ENCODE peak calls at places on chromosomes 5 and 9, in nine cellular contexts. X is fibroblast of lung, H is neural progenitor cell, Y is GM23248, M is HCT116, L is PC-9, Z is hepatocyte, I is mammary epithelial cell, C is GM23338. D is an unnamed sample.

GRCh38 chr5:139474815-139475791 is 4.3 kb downstream of the SMIM33 start:
- DNase-seq in L (no peak), H (no peak), Z (peak), M (no peak), Y (peak), I (no peak), C (no peak), X (peak), D (peak)

GRCh38 chr5:120446896-120447295 is 17.2 kb upstream of the PRR16 start:
- DNase-seq in Z (no peak), C (no peak), L (no peak), Y (no peak), X (no peak), H (no peak), M (no peak), I (no peak), D (no peak)

GRCh38 chr9:28317706-28318210 is 744.5 kb upstream of the C9orf72 start:
- DNase-seq in X (no peak), I (no peak), M (no peak), Z (no peak), L (no peak), H (peak), Y (no peak), C (no peak), D (no peak)

GRCh38 chr5:151459680-151460079 is 12.3 kb downstream of the SLC36A1 start:
- DNase-seq in I (no peak), C (peak), H (peak), Z (peak), X (no peak), Y (peak), M (no peak), L (no peak), D (no peak)

GRCh38 chr5:124912653-124913328 is 166.4 kb upstream of the ZNF608 start:
- DNase-seq in Z (no peak), M (no peak), L (no peak), H (no peak), Y (no peak), X (no peak), I (peak), C (no peak), D (no peak)

GRCh38 chr5:140808889-140809291 is 2.0 kb downstream of the PCDHA4 start:
- DNase-seq in X (no peak), Z (no peak), C (no peak), I (no peak), Y (no peak), M (no peak), L (no peak), H (no peak), D (no peak)

GRCh38 chr9:137589441-137590122 is 730 bp downstream of the ZMYND19 start:
- DNase-seq in C (peak), L (no peak), M (no peak), Y (peak), X (no peak), I (no peak), H (peak), Z (peak), D (peak)

GRCh38 chr5:175337680-175338079 is 106.3 kb downstream of the DRD1 start:
- DNase-seq in M (no peak), H (no peak), Y (no peak), C (peak), L (no peak), X (no peak), Z (no peak), I (no peak), D (no peak)

GRCh38 chr9:6545017-6545691 is 100.4 kb downstream of the GLDC start:
- DNase-seq in X (no peak), H (no peak), Z (no peak), C (no peak), Y (no peak), L (peak), M (no peak), I (peak), D (no peak)

GRCh38 chr9:109856785-109857184 is 76.8 kb downstream of the PALM2AKAP2 start:
- DNase-seq in Y (peak), I (no peak), L (no peak), C (no peak), Z (no peak), X (peak), H (peak), M (peak), D (no peak)

GRCh38 chr9:91655664-91656063 is 232.0 kb upstream of the NFIL3 start:
- DNase-seq in Y (no peak), Z (no peak), X (no peak), H (no peak), M (no peak), I (no peak), C (no peak), L (no peak), D (no peak)

GRCh38 chr9:89678394-89679005 is 73.7 kb downstream of the GADD45G start:
- DNase-seq in X (no peak), H (peak), Y (no peak), Z (no peak), M (no peak), L (no peak), C (peak), I (no peak), D (no peak)

GRCh38 chr5:172364773-172365172 is 81.2 kb upstream of the UBTD2 start:
- DNase-seq in L (no peak), Y (peak), C (no peak), M (no peak), Z (no peak), X (no peak), I (no peak), H (no peak), D (peak)

GRCh38 chr5:38996123-38996522 is 78.1 kb downstream of the RICTOR start:
- DNase-seq in X (no peak), L (no peak), I (no peak), H (no peak), M (no peak), Z (no peak), C (no peak), Y (no peak), D (no peak)

GRCh38 chr5:31993182-31993961 is 180.7 kb downstream of the GOLPH3 start:
- DNase-seq in I (peak), Z (no peak), X (peak), M (no peak), C (no peak), H (no peak), Y (peak), L (no peak), D (no peak)

GRCh38 chr5:80255425-80255751 is 460 bp downstream of the SERINC5 start:
- DNase-seq in Z (peak), X (peak), H (peak), C (no peak), Y (peak), M (no peak), L (peak), I (peak), D (peak)

GRCh38 chr5:133370281-133370890 is 242.0 kb downstream of the FSTL4 start:
- DNase-seq in X (no peak), Z (peak), C (no peak), H (no peak), M (no peak), I (peak), Y (peak), L (peak), D (no peak)

GRCh38 chr9:97740848-97741821 is 44.0 kb upstream of the XPA start:
- DNase-seq in C (peak), Z (peak), I (peak), Y (peak), H (peak), M (no peak), X (peak), L (no peak), D (peak)

GRCh38 chr5:171162602-171163001 is 146.4 kb upstream of the TLX3 start:
- DNase-seq in I (no peak), Y (peak), M (peak), H (peak), L (no peak), Z (peak), C (peak), X (peak), D (peak)

GRCh38 chr5:155983954-155984353 is 343.0 kb upstream of the SGCD start:
- DNase-seq in L (no peak), M (no peak), I (no peak), C (no peak), Z (no peak), Y (peak), H (no peak), X (peak), D (no peak)

GRCh38 chr5:110343616-110344015 is 382.9 kb downstream of the TMEM232 start:
- DNase-seq in I (no peak), C (no peak), Y (no peak), Z (no peak), X (peak), L (no peak), H (no peak), M (no peak), D (no peak)

GRCh38 chr9:78032599-78033457 is 1.2 kb upstream of the GNAQ start:
- DNase-seq in C (no peak), I (no peak), Z (peak), Y (no peak), H (no peak), L (no peak), M (no peak), X (no peak), D (no peak)

DNA sequence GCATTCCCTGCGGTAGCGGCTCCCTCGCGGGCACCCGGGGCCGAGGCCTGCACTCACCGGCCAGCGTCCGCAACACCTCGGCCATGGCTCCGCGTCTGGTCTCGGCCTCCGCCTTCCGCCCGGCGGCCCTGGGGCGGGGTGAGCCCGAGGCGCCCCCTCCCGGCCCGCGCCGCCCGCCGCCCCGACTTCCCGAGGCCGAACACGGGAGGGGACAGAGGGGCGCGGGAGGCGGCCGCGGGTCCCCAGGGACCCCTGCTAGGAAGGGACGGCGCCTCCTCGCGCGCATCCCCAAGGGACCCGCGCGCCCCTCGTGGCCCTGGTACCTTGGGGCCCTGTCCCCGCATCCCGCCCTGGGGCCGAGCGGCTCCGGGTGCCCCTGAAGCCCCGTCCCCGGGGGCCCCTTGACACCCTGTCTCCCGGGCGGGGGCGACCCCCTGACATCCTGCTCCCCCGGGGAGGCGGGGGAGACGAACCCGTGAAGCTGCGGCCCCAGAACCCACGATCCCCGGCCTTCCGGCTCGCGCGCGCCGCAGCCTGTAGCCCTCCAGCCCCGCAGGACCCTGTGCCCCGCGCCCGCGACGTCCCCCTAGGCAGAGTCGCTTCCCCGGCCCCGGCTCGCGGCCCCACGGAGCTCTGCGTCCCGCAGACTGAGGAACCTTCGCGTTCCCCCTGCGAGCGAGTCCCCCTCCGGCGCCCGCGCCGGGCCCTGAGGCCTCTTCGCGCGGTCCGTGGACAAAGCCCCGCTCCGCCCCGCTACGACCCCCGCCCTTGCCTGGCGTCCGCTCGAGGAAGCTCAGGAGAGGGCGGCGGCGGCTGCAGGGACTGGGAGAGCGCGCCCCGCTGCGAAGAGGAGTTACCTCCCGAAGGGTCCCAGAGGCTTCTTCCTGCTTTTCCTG is at the start of gene ABO:
- DNase-seq in Z (peak), Y (peak), L (no peak), H (peak), M (no peak), I (no peak), C (peak), X (no peak), D (no peak)
- TF ChIP-seq EZH2 in Z (no peak), Y (peak), L (no peak), H (peak), M (no peak), I (no peak), C (peak), X (no peak), D (peak)

DNA sequence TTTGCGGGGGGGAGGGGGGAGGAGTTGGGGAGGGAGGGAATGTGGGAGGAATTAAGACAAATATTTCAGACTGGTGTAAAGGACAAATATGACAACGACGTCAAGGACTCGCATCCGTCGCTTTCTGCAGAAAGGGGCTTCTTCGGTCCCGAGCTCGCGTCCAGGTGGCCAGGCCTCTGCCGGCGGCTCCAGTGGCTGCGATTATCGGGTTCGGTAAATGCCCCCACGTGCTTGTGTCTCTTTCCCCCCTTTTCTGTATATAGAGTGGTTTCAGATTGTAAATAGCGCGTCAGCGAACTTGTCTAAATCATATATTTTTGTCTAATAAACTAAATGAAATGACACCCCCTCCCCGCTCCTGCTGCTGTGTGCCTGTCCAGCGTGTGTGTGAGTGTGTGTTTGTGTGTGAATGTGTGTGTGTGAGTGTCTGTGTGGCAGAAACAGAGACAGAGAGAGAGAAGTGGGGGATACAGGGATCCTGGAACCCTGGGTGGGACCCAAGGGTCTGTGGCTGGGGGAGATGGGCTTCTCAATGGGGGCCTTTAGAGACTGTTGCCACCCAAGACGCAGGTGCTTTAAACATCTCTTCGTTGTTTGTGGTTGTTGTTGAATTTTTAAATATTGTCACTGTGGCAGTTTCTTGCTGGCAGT is 5.6 kb downstream of the IRX1 start:
- DNase-seq in H (peak), I (peak), M (no peak), Z (no peak), L (no peak), Y (peak), C (no peak), X (no peak), D (no peak)
- TF ChIP-seq EZH2 in H (no peak), I (no peak), M (no peak), Z (no peak), L (no peak), Y (no peak), C (peak), X (no peak), D (no peak)

GRCh38 chr9:34591091-34591910 is 1.8 kb upstream of the CNTFR start:
- DNase-seq in Y (peak), L (peak), X (peak), Z (peak), C (peak), M (peak), I (peak), H (peak), D (peak)
- TF ChIP-seq EZH2 in Y (no peak), L (peak), X (peak), Z (peak), C (peak), M (no peak), I (peak), H (peak), D (no peak)

GRCh38 chr5:178993236-178993765 is 1.8 kb downstream of the GRM6 start:
- DNase-seq in L (no peak), Y (no peak), C (no peak), Z (no peak), H (no peak), M (no peak), X (no peak), I (no peak), D (no peak)

GRCh38 chr5:178993955-178994579 is 1.1 kb downstream of the GRM6 start:
- DNase-seq in Z (no peak), I (no peak), L (no peak), X (no peak), C (peak), H (no peak), Y (no peak), M (no peak), D (no peak)

GRCh38 chr5:178996156-178996555 is 1.0 kb upstream of the GRM6 start:
- DNase-seq in M (no peak), Z (no peak), X (no peak), C (peak), H (peak), I (no peak), L (no peak), Y (no peak), D (no peak)

GRCh38 chr5:178995341-178995690 is 196 bp upstream of the GRM6 start:
- DNase-seq in X (no peak), I (no peak), C (no peak), H (no peak), L (no peak), M (no peak), Z (no peak), Y (peak), D (no peak)

GRCh38 chr5:178994580-178995340 is at the start of gene GRM6:
- DNase-seq in L (no peak), M (no peak), X (no peak), C (peak), Y (peak), H (peak), I (no peak), Z (no peak), D (no peak)
- TF ChIP-seq EZH2 in L (no peak), M (no peak), X (no peak), C (peak), Y (no peak), H (peak), I (no peak), Z (no peak), D (no peak)

DNA sequence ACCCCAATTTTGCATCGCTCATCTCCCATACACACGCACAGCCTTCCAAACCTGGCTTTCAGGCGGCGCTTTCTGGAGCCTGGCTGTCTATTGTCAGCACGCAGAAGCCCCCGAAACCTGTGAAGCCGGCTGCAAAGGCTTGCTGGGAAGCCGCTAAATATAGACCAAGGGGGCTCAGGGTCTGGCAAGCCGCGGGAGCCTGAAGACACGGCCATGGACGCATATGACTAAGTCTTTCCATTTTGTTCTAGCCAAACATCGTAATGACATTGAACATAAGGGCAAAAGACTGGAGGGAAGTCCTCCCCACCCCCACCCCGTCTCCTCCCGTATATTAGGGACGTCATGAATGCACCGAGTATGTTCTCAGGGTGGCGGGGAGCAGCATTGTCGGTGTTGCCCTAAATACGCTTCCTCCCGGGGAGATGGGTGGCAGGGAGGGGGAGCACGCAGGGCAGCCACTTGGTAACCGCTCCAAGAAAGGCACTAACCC is 1.1 kb downstream of the CTNND2 start:
- DNase-seq in I (no peak), H (peak), C (peak), Y (no peak), X (no peak), M (no peak), L (no peak), Z (peak), D (no peak)
- TF ChIP-seq EZH2 in I (peak), H (no peak), C (peak), Y (peak), X (peak), M (no peak), L (no peak), Z (no peak), D (no peak)

DNA sequence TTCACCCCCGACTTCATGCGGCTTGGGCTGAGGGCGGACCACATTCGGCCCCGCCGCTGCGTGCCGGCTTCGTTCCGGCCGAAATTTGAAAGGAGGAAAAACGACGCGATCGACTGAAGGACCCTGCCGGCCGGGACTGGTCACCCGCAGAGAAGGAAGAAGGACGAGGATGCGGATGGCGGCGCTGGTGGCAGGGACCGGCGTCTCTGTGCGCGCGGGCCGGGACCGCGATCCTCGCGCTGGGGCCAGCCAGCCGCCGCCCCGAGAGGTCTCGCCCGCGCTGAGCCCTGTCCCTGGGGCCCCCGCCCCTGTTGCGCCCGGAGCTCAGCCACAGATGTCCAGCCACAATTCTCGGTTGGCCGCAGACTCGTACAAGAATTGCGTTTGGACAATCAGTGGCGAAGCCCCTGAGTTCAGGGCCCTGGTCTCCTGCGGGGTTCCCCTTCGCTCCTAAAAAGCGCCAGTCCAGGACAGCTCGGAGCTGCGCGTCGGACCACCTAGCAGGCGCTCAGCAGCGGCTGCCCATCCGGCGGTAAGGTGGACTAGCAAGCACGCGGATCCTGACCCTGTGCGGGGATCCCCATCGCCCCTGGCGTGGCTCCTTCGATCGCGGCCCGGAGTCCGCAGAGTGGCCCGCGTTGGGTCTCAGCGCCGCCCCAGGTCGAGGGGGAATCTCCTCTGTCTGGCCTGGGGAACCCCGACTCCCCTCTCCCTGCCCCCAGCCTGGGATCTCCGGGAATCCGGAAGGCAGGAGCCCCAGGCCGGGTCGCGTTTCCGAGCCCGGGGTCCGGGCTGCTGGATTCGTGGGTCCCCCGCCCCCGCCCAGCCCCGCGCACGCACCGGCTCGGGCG is 21.4 kb downstream of the URM1 start:
- DNase-seq in I (no peak), Y (no peak), C (peak), Z (no peak), H (peak), X (no peak), M (no peak), L (no peak), D (no peak)
- TF ChIP-seq EZH2 in I (no peak), Y (no peak), C (peak), Z (peak), H (peak), X (no peak), M (no peak), L (no peak), D (no peak)

GRCh38 chr9:38622083-38622674 is 1.8 kb upstream of the ANKRD18A start:
- DNase-seq in M (no peak), C (peak), H (peak), L (no peak), Z (peak), I (no peak), X (no peak), Y (peak), D (peak)

GRCh38 chr9:38620483-38621433 is at the start of gene ANKRD18A:
- DNase-seq in X (peak), L (peak), Y (peak), C (peak), I (peak), M (peak), H (peak), Z (peak), D (peak)

GRCh38 chr9:38622961-38623360 is 2.6 kb upstream of the ANKRD18A start:
- DNase-seq in Z (no peak), H (no peak), L (no peak), X (no peak), I (no peak), Y (no peak), C (no peak), M (no peak), D (no peak)

GRCh38 chr9:38621434-38622082 is 1.2 kb upstream of the ANKRD18A start:
- DNase-seq in Y (no peak), Z (peak), H (peak), C (peak), M (no peak), X (no peak), I (peak), L (no peak), D (no peak)

GRCh38 chr9:38619556-38620447 is 594 bp downstream of the ANKRD18A start:
- DNase-seq in Z (peak), Y (peak), X (no peak), L (no peak), C (peak), I (peak), H (peak), M (no peak), D (no peak)
- TF ChIP-seq EZH2 in Z (peak), Y (peak), X (no peak), L (no peak), C (no peak), I (no peak), H (peak), M (no peak), D (peak)

GRCh38 chr9:19901586-19901985 is 112.7 kb upstream of the SLC24A2 start:
- DNase-seq in M (no peak), Y (no peak), X (no peak), C (no peak), H (no peak), L (no peak), I (no peak), Z (no peak), D (no peak)
- TF ChIP-seq EZH2 in M (no peak), Y (no peak), X (no peak), C (no peak), H (no peak), L (no peak), I (no peak), Z (no peak), D (no peak)

GRCh38 chr5:82480331-82480730 is 202.2 kb upstream of the RPS23 start:
- DNase-seq in M (no peak), I (no peak), Y (peak), L (no peak), H (no peak), Z (no peak), C (no peak), X (no peak), D (no peak)
- TF ChIP-seq EZH2 in M (no peak), I (no peak), Y (no peak), L (no peak), H (no peak), Z (no peak), C (no peak), X (no peak), D (no peak)